ENCODE peak calls at places on chromosomes 16 and 17, in nine cellular contexts. H is MG63; L is neuronal stem cell; D is right cardiac atrium; U is body of pancreas; K is CD4-positive, alpha-beta memory T cell; V is mesendoderm; Q is GM23338; X is heart left ventricle. P is an unnamed sample. For H3K27me3, the result is how much of the 10 kb centered on the place peaks cover.

GRCh38 chr16:35239561-35239960 is 1780.1 kb downstream of the TP53TG3F start:
- DNase-seq in H (no peak), L (no peak), D (no peak), U (no peak), K (no peak), V (no peak), Q (no peak), X (no peak), P (no peak)

GRCh38 chr17:60345233-60345632 is 46.7 kb downstream of the USP32 start:
- DNase-seq in H (no peak), L (no peak), D (no peak), U (no peak), K (no peak), V (peak), Q (no peak), X (no peak), P (no peak)

GRCh38 chr17:33469911-33470310 is 176.8 kb upstream of the ASIC2 start:
- DNase-seq in H (peak), L (no peak), D (no peak), U (no peak), K (no peak), V (no peak), Q (no peak), X (peak), P (peak)

GRCh38 chr17:42118545-42118944 is 2.6 kb downstream of the KAT2A start:
- DNase-seq in H (no peak), L (no peak), D (no peak), U (peak), K (peak), V (peak), Q (peak), X (no peak), P (peak)

GRCh38 chr17:78789663-78790181 is 7.6 kb upstream of the CYTH1 start:
- DNase-seq in H (no peak), L (no peak), D (peak), U (peak), K (peak), V (no peak), Q (no peak), X (peak), P (peak)

GRCh38 chr17:75091855-75092327 is 4.1 kb downstream of the SLC16A5 start:
- DNase-seq in H (no peak), L (no peak), D (no peak), U (no peak), K (no peak), V (no peak), Q (no peak), X (no peak), P (no peak)

GRCh38 chr17:75001915-75002843 is 10.3 kb upstream of the MRPL58 start:
- DNase-seq in H (no peak), L (no peak), D (no peak), U (no peak), K (no peak), V (no peak), Q (no peak), X (no peak), P (no peak)

GRCh38 chr17:47650525-47651522 is 1.1 kb downstream of the KPNB1 start:
- DNase-seq in H (peak), L (peak), D (peak), U (peak), K (peak), V (peak), Q (peak), X (peak), P (peak)

GRCh38 chr17:37737971-37738370 is 6.9 kb downstream of the HNF1B start:
- DNase-seq in H (no peak), L (no peak), D (no peak), U (no peak), K (no peak), V (peak), Q (no peak), X (no peak), P (peak)

GRCh38 chr16:57600952-57601580 is 27.4 kb upstream of the ADGRG1 start:
- DNase-seq in H (no peak), L (no peak), D (no peak), U (no peak), K (no peak), V (no peak), Q (no peak), X (no peak), P (no peak)

GRCh38 chr16:78704421-78704820 is 605.0 kb downstream of the WWOX start:
- DNase-seq in H (no peak), L (no peak), D (no peak), U (no peak), K (no peak), V (no peak), Q (no peak), X (no peak), P (no peak)

GRCh38 chr17:10118788-10119130 is 79.6 kb downstream of the GAS7 start:
- DNase-seq in H (no peak), L (no peak), D (no peak), U (no peak), K (no peak), V (no peak), Q (no peak), X (no peak), P (no peak)

GRCh38 chr16:59459811-59460210 is 725.7 kb upstream of the GOT2 start:
- DNase-seq in H (no peak), L (no peak), D (no peak), U (no peak), K (no peak), V (no peak), Q (no peak), X (no peak), P (no peak)

GRCh38 chr16:56793504-56793903 is 63.6 kb downstream of the NUP93 start:
- DNase-seq in H (no peak), L (no peak), D (no peak), U (peak), K (no peak), V (peak), Q (peak), X (no peak), P (peak)

GRCh38 chr17:68656666-68657065 is 55.5 kb upstream of the FAM20A start:
- DNase-seq in H (no peak), L (no peak), D (no peak), U (no peak), K (no peak), V (no peak), Q (no peak), X (no peak), P (no peak)

GRCh38 chr17:82031885-82032627 is 578 bp downstream of the RAC3 start:
- DNase-seq in H (no peak), L (no peak), D (no peak), U (peak), K (no peak), V (peak), Q (peak), X (no peak), P (no peak)

GRCh38 chr17:2582493-2582892 is 11.0 kb upstream of the PAFAH1B1 start:
- DNase-seq in H (no peak), L (no peak), D (no peak), U (no peak), K (no peak), V (no peak), Q (no peak), X (no peak), P (no peak)

GRCh38 chr17:32546031-32546444 is 59.2 kb downstream of the CDK5R1 start:
- DNase-seq in H (no peak), L (peak), D (no peak), U (no peak), K (no peak), V (peak), Q (peak), X (no peak), P (no peak)

GRCh38 chr16:31190061-31190460 is 10.1 kb downstream of the FUS start:
- DNase-seq in H (no peak), L (no peak), D (no peak), U (no peak), K (no peak), V (no peak), Q (no peak), X (no peak), P (no peak)

GRCh38 chr17:1714980-1715802 is 5.0 kb upstream of the TLCD2 start:
- DNase-seq in H (peak), L (no peak), D (peak), U (peak), K (peak), V (peak), Q (peak), X (peak), P (peak)

GRCh38 chr16:85004587-85005205 is 6.6 kb downstream of the ZDHHC7 start:
- DNase-seq in H (peak), L (no peak), D (no peak), U (no peak), K (no peak), V (peak), Q (no peak), X (no peak), P (peak)

GRCh38 chr17:10337136-10337535 is 35.7 kb downstream of the MYH13 start:
- DNase-seq in H (peak), L (no peak), D (no peak), U (no peak), K (no peak), V (no peak), Q (no peak), X (no peak), P (no peak)

GRCh38 chr17:75289832-75290337 is 652 bp upstream of the SLC25A19 start:
- DNase-seq in H (no peak), L (no peak), D (peak), U (peak), K (peak), V (no peak), Q (peak), X (peak), P (peak)

GRCh38 chr17:38741853-38742421 is 6.2 kb downstream of the PCGF2 start:
- DNase-seq in H (no peak), L (no peak), D (peak), U (peak), K (no peak), V (no peak), Q (no peak), X (peak), P (peak)

GRCh38 chr17:66988069-66988798 is 23.7 kb downstream of the CACNG4 start:
- DNase-seq in H (no peak), L (no peak), D (no peak), U (no peak), K (no peak), V (peak), Q (peak), X (no peak), P (no peak)

GRCh38 chr17:6100891-6101290 is 30.7 kb downstream of the WSCD1 start:
- DNase-seq in H (no peak), L (no peak), D (no peak), U (no peak), K (no peak), V (no peak), Q (no peak), X (no peak), P (no peak)

GRCh38 chr17:6823011-6823442 is 8.5 kb downstream of the TEKT1 start:
- DNase-seq in H (no peak), L (no peak), D (no peak), U (no peak), K (no peak), V (no peak), Q (no peak), X (no peak), P (peak)

GRCh38 chr16:86884256-86884655 is 305.9 kb downstream of the FOXL1 start:
- DNase-seq in H (peak), L (no peak), D (no peak), U (no peak), K (no peak), V (peak), Q (peak), X (no peak), P (peak)

GRCh38 chr16:86887416-86887815 is 309.1 kb downstream of the FOXL1 start:
- DNase-seq in H (no peak), L (no peak), D (no peak), U (no peak), K (no peak), V (no peak), Q (no peak), X (no peak), P (no peak)

GRCh38 chr16:86888240-86889044 is 310.1 kb downstream of the FOXL1 start:
- DNase-seq in H (no peak), L (no peak), D (no peak), U (no peak), K (no peak), V (no peak), Q (no peak), X (no peak), P (no peak)

GRCh38 chr16:86885139-86885538 is 306.8 kb downstream of the FOXL1 start:
- DNase-seq in H (no peak), L (no peak), D (no peak), U (no peak), K (no peak), V (no peak), Q (no peak), X (no peak), P (no peak)

GRCh38 chr16:86886651-86887050 is 308.3 kb downstream of the FOXL1 start:
- DNase-seq in H (no peak), L (no peak), D (no peak), U (no peak), K (no peak), V (peak), Q (no peak), X (no peak), P (no peak)
- H3K27me3 ChIP-seq in H (under half), L (under half), D (under half), U (under half), K (under half), V (under half), Q (under half), X (under half), P (under half)

DNA sequence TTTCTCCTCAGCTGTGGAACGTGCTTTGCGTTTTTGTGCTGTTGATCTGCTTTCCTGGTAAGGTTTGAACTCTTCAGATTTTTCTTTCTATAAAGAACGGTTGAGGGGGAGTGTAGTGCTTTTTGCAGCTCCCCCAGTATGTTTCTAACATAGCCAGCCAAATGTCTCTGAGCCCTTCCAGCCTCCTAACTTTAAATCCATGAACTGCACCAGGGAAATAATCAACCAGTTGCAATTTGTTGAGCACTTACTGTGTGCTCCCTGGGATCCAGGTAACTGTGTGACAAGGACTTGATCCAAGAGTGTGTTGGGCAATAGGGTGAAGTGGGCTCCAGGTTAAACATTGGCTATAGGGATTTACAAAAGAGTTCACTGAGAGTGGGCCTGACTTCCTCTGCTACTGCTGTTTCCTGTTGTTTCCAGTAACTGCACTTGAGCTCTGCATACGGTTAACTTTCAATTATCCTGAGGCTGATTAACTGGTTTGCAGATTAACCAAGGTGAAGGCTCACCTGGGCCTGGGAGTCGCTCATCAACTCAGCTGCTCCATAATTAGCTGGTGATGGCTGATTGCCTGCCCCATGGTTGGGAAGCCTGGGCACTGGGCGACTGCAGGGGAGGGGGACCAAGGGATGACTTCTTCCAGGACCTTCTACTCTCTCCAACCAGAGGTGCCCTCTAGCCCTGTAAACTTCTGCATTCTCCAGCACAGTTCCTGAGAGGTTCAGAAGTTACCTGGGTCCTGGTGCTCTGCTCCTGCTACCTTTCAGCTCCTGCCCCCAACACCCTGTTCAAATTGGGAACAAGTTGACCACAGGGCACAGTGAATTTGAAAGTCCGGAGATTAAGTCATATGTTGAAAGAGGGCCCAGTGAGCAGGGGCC is 19.5 kb downstream of the HLF start:
- DNase-seq in H (no peak), L (no peak), D (no peak), U (no peak), K (no peak), V (no peak), Q (no peak), X (no peak), P (no peak)
- H3K27me3 ChIP-seq in H (under half), L (under half), D (under half), U (under half), K (under half), V (under half), Q (under half), X (under half), P (under half)

GRCh38 chr17:50560185-50560824 is at the start of gene CACNA1G:
- DNase-seq in H (peak), L (peak), D (peak), U (peak), K (peak), V (peak), Q (peak), X (peak), P (peak)
- H3K27me3 ChIP-seq in H (under half), L (under half), D (under half), U (under half), K (under half), V (under half), Q (half or more), X (under half), P (under half)

DNA sequence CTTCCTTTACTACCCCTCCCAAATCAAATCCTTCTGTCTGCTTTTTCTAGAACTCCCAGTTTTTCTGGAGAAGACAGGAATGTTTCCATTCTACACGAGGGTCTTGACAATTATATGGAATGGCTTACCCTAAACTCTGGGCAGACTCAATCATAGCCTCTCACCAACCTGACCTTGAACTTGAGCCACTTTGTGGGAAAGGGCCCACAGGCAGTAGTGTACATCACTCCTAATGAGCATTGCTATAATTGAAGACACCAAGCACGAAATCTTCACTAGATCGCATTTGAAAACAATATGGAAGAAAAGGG is 1.6 kb upstream of the HOXB13 start:
- DNase-seq in H (no peak), L (no peak), D (no peak), U (no peak), K (no peak), V (no peak), Q (no peak), X (no peak), P (no peak)
- H3K27me3 ChIP-seq in H (under half), L (half or more), D (under half), U (half or more), K (half or more), V (under half), Q (half or more), X (half or more), P (half or more)

GRCh38 chr16:86225905-86226371 is 284.4 kb upstream of the FOXF1 start:
- DNase-seq in H (peak), L (no peak), D (no peak), U (no peak), K (no peak), V (no peak), Q (no peak), X (no peak), P (no peak)
- H3K27me3 ChIP-seq in H (under half), L (under half), D (under half), U (under half), K (under half), V (under half), Q (under half), X (under half), P (under half)

GRCh38 chr17:61414141-61414935 is 14.7 kb downstream of the TBX2 start:
- DNase-seq in H (no peak), L (no peak), D (peak), U (no peak), K (no peak), V (no peak), Q (no peak), X (peak), P (no peak)
- H3K27me3 ChIP-seq in H (under half), L (under half), D (under half), U (under half), K (under half), V (under half), Q (half or more), X (under half), P (under half)

P was measured in adipocyte.